ENCODE peak calls at places on chromosomes 12 and 14, in nine cellular contexts. One of them, this sample, is unnamed. For H3K9me3, the result is how much of the 10 kb centered on the place peaks cover.

GRCh38 chr12:27474344-27474743 is 27.8 kb downstream of the SMCO2 start:
- DNase-seq in pancreas: no peak
- DNase-seq in upper lobe of right lung: no peak
- DNase-seq in left ventricle myocardium inferior: no peak
- DNase-seq in H1: no peak
- DNase-seq in H9: no peak
- DNase-seq in stomach: no peak
- DNase-seq in cardiac muscle cell: no peak
- DNase-seq in suprapubic skin: no peak
- DNase-seq in this sample: no peak

GRCh38 chr12:42593781-42594322 is 4.3 kb upstream of the PRICKLE1 start:
- DNase-seq in H9: no peak
- DNase-seq in stomach: no peak
- DNase-seq in cardiac muscle cell: no peak
- DNase-seq in upper lobe of right lung: no peak
- DNase-seq in left ventricle myocardium inferior: no peak
- DNase-seq in H1: no peak
- DNase-seq in pancreas: no peak
- DNase-seq in suprapubic skin: no peak
- DNase-seq in this sample: no peak

GRCh38 chr12:263574-263973 is 938 bp upstream of the SLC6A13 start:
- DNase-seq in H9: no peak
- DNase-seq in stomach: no peak
- DNase-seq in suprapubic skin: no peak
- DNase-seq in upper lobe of right lung: no peak
- DNase-seq in cardiac muscle cell: no peak
- DNase-seq in pancreas: no peak
- DNase-seq in H1: no peak
- DNase-seq in left ventricle myocardium inferior: no peak
- DNase-seq in this sample: no peak

GRCh38 chr12:131442337-131442918 is 268.5 kb upstream of the SFSWAP start:
- DNase-seq in upper lobe of right lung: no peak
- DNase-seq in pancreas: no peak
- DNase-seq in H1: peak
- DNase-seq in H9: no peak
- DNase-seq in left ventricle myocardium inferior: no peak
- DNase-seq in suprapubic skin: no peak
- DNase-seq in stomach: peak
- DNase-seq in cardiac muscle cell: no peak
- DNase-seq in this sample: no peak

GRCh38 chr12:6234906-6235305 is 34.7 kb downstream of the CD9 start:
- DNase-seq in H1: no peak
- DNase-seq in pancreas: no peak
- DNase-seq in H9: no peak
- DNase-seq in suprapubic skin: no peak
- DNase-seq in cardiac muscle cell: no peak
- DNase-seq in stomach: no peak
- DNase-seq in upper lobe of right lung: no peak
- DNase-seq in left ventricle myocardium inferior: no peak
- DNase-seq in this sample: no peak

GRCh38 chr14:60736494-60736893 is 1.9 kb downstream of the MNAT1 start:
- DNase-seq in H9: no peak
- DNase-seq in suprapubic skin: no peak
- DNase-seq in stomach: no peak
- DNase-seq in pancreas: no peak
- DNase-seq in cardiac muscle cell: peak
- DNase-seq in left ventricle myocardium inferior: no peak
- DNase-seq in upper lobe of right lung: no peak
- DNase-seq in H1: no peak
- DNase-seq in this sample: no peak

GRCh38 chr12:109827566-109828550 is 5.3 kb downstream of the TRPV4 start:
- DNase-seq in suprapubic skin: peak
- DNase-seq in left ventricle myocardium inferior: peak
- DNase-seq in cardiac muscle cell: no peak
- DNase-seq in upper lobe of right lung: peak
- DNase-seq in pancreas: no peak
- DNase-seq in H9: no peak
- DNase-seq in stomach: peak
- DNase-seq in H1: no peak
- DNase-seq in this sample: peak

GRCh38 chr12:13318231-13319015 is 121.9 kb downstream of the EMP1 start:
- DNase-seq in left ventricle myocardium inferior: no peak
- DNase-seq in pancreas: no peak
- DNase-seq in cardiac muscle cell: no peak
- DNase-seq in suprapubic skin: no peak
- DNase-seq in H1: no peak
- DNase-seq in H9: no peak
- DNase-seq in stomach: no peak
- DNase-seq in upper lobe of right lung: no peak
- DNase-seq in this sample: no peak

GRCh38 chr12:12919666-12920435 is 28.5 kb downstream of the GPRC5A start:
- DNase-seq in stomach: no peak
- DNase-seq in H9: no peak
- DNase-seq in H1: no peak
- DNase-seq in cardiac muscle cell: no peak
- DNase-seq in left ventricle myocardium inferior: no peak
- DNase-seq in suprapubic skin: no peak
- DNase-seq in upper lobe of right lung: no peak
- DNase-seq in pancreas: no peak
- DNase-seq in this sample: no peak

GRCh38 chr12:51443573-51443972 is 18.9 kb downstream of the SLC4A8 start:
- DNase-seq in suprapubic skin: no peak
- DNase-seq in pancreas: no peak
- DNase-seq in H9: no peak
- DNase-seq in H1: no peak
- DNase-seq in stomach: no peak
- DNase-seq in upper lobe of right lung: no peak
- DNase-seq in cardiac muscle cell: no peak
- DNase-seq in left ventricle myocardium inferior: no peak
- DNase-seq in this sample: no peak

GRCh38 chr12:51437471-51437870 is 12.8 kb downstream of the SLC4A8 start:
- DNase-seq in pancreas: no peak
- DNase-seq in left ventricle myocardium inferior: no peak
- DNase-seq in stomach: no peak
- DNase-seq in upper lobe of right lung: no peak
- DNase-seq in H9: no peak
- DNase-seq in cardiac muscle cell: no peak
- DNase-seq in H1: no peak
- DNase-seq in suprapubic skin: no peak
- DNase-seq in this sample: no peak

GRCh38 chr12:51442324-51442723 is 17.7 kb downstream of the SLC4A8 start:
- DNase-seq in pancreas: no peak
- DNase-seq in cardiac muscle cell: no peak
- DNase-seq in H9: no peak
- DNase-seq in H1: no peak
- DNase-seq in suprapubic skin: no peak
- DNase-seq in upper lobe of right lung: no peak
- DNase-seq in stomach: no peak
- DNase-seq in left ventricle myocardium inferior: no peak
- DNase-seq in this sample: no peak

GRCh38 chr12:51439330-51439729 is 14.7 kb downstream of the SLC4A8 start:
- DNase-seq in suprapubic skin: no peak
- DNase-seq in left ventricle myocardium inferior: no peak
- DNase-seq in pancreas: no peak
- DNase-seq in upper lobe of right lung: no peak
- DNase-seq in stomach: no peak
- DNase-seq in H9: no peak
- DNase-seq in cardiac muscle cell: no peak
- DNase-seq in H1: no peak
- DNase-seq in this sample: no peak

GRCh38 chr12:51441583-51441982 is 17.0 kb downstream of the SLC4A8 start:
- DNase-seq in upper lobe of right lung: no peak
- DNase-seq in stomach: no peak
- DNase-seq in cardiac muscle cell: no peak
- DNase-seq in H1: no peak
- DNase-seq in left ventricle myocardium inferior: no peak
- DNase-seq in suprapubic skin: no peak
- DNase-seq in pancreas: no peak
- DNase-seq in H9: no peak
- DNase-seq in this sample: peak
- H3K9me3 ChIP-seq in upper lobe of right lung: under half
- H3K9me3 ChIP-seq in stomach: under half
- H3K9me3 ChIP-seq in cardiac muscle cell: under half
- H3K9me3 ChIP-seq in H1: under half
- H3K9me3 ChIP-seq in left ventricle myocardium inferior: under half
- H3K9me3 ChIP-seq in suprapubic skin: under half
- H3K9me3 ChIP-seq in pancreas: under half
- H3K9me3 ChIP-seq in H9: under half
- H3K9me3 ChIP-seq in this sample: under half

GRCh38 chr12:71702590-71702989 is 16.7 kb downstream of the TMEM19 start:
- DNase-seq in H9: no peak
- DNase-seq in cardiac muscle cell: no peak
- DNase-seq in suprapubic skin: no peak
- DNase-seq in left ventricle myocardium inferior: no peak
- DNase-seq in pancreas: no peak
- DNase-seq in stomach: no peak
- DNase-seq in H1: no peak
- DNase-seq in upper lobe of right lung: no peak
- DNase-seq in this sample: no peak
- TF ChIP-seq CTCF in H9: no peak
- TF ChIP-seq CTCF in cardiac muscle cell: no peak
- TF ChIP-seq CTCF in suprapubic skin: no peak
- TF ChIP-seq CTCF in left ventricle myocardium inferior: no peak
- TF ChIP-seq CTCF in pancreas: no peak
- TF ChIP-seq CTCF in stomach: no peak
- TF ChIP-seq CTCF in H1: no peak
- TF ChIP-seq CTCF in upper lobe of right lung: no peak
- TF ChIP-seq CTCF in this sample: no peak

GRCh38 chr12:104290320-104290719 is 13.2 kb upstream of the EID3 start:
- DNase-seq in stomach: no peak
- DNase-seq in left ventricle myocardium inferior: no peak
- DNase-seq in upper lobe of right lung: no peak
- DNase-seq in H9: no peak
- DNase-seq in H1: no peak
- DNase-seq in suprapubic skin: no peak
- DNase-seq in cardiac muscle cell: no peak
- DNase-seq in pancreas: no peak
- DNase-seq in this sample: no peak
- H3K27ac ChIP-seq in stomach: no peak
- H3K27ac ChIP-seq in left ventricle myocardium inferior: no peak
- H3K27ac ChIP-seq in upper lobe of right lung: no peak
- H3K27ac ChIP-seq in H9: no peak
- H3K27ac ChIP-seq in H1: no peak
- H3K27ac ChIP-seq in suprapubic skin: no peak
- H3K27ac ChIP-seq in cardiac muscle cell: no peak
- H3K27ac ChIP-seq in pancreas: no peak
- H3K27ac ChIP-seq in this sample: no peak

GRCh38 chr12:34404377-34405285 is 382.3 kb downstream of the ALG10 start:
- DNase-seq in left ventricle myocardium inferior: peak
- DNase-seq in upper lobe of right lung: peak
- DNase-seq in suprapubic skin: peak
- DNase-seq in cardiac muscle cell: no peak
- DNase-seq in stomach: peak
- DNase-seq in H1: peak
- DNase-seq in H9: peak
- DNase-seq in pancreas: peak
- DNase-seq in this sample: no peak
- H3K9me3 ChIP-seq in left ventricle myocardium inferior: half or more
- H3K9me3 ChIP-seq in upper lobe of right lung: under half
- H3K9me3 ChIP-seq in suprapubic skin: half or more
- H3K9me3 ChIP-seq in cardiac muscle cell: under half
- H3K9me3 ChIP-seq in stomach: half or more
- H3K9me3 ChIP-seq in H1: half or more
- H3K9me3 ChIP-seq in H9: half or more
- H3K9me3 ChIP-seq in pancreas: under half
- H3K9me3 ChIP-seq in this sample: under half

GRCh38 chr14:99539503-99539902 is 58.3 kb downstream of the CCNK start:
- DNase-seq in left ventricle myocardium inferior: no peak
- DNase-seq in upper lobe of right lung: no peak
- DNase-seq in H9: no peak
- DNase-seq in stomach: no peak
- DNase-seq in suprapubic skin: no peak
- DNase-seq in cardiac muscle cell: no peak
- DNase-seq in H1: no peak
- DNase-seq in pancreas: no peak
- DNase-seq in this sample: no peak

GRCh38 chr14:99535908-99536778 is 54.9 kb downstream of the CCNK start:
- DNase-seq in suprapubic skin: no peak
- DNase-seq in H9: no peak
- DNase-seq in pancreas: no peak
- DNase-seq in stomach: no peak
- DNase-seq in cardiac muscle cell: no peak
- DNase-seq in left ventricle myocardium inferior: no peak
- DNase-seq in upper lobe of right lung: no peak
- DNase-seq in H1: no peak
- DNase-seq in this sample: no peak

GRCh38 chr14:99537399-99537798 is 56.2 kb downstream of the CCNK start:
- DNase-seq in pancreas: no peak
- DNase-seq in upper lobe of right lung: no peak
- DNase-seq in stomach: no peak
- DNase-seq in cardiac muscle cell: no peak
- DNase-seq in H1: no peak
- DNase-seq in H9: no peak
- DNase-seq in left ventricle myocardium inferior: peak
- DNase-seq in suprapubic skin: no peak
- DNase-seq in this sample: peak

GRCh38 chr14:99538733-99539132 is 57.5 kb downstream of the CCNK start:
- DNase-seq in upper lobe of right lung: no peak
- DNase-seq in cardiac muscle cell: no peak
- DNase-seq in H1: no peak
- DNase-seq in pancreas: no peak
- DNase-seq in stomach: no peak
- DNase-seq in suprapubic skin: no peak
- DNase-seq in H9: no peak
- DNase-seq in left ventricle myocardium inferior: no peak
- DNase-seq in this sample: no peak

DNA sequence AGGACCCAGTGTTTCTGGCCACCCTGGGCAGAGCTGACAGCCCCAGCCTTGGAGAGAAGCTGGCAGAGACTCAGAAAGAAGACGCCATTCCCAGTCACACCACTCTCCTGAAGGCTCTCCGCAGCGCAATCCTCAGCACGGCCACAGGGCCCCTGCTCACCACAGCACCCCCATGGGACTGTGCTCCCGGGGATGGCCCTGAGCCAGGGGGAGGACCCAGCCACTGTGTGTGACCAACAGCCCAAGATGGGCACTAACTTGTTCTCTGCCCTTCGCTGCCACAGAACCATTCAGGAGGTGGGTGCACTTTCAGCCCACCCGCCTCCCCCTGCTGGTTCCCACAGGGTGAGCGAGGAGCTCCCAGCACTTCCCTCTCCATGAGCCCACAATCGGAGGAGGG is 57.1 kb downstream of the CCNK start:
- DNase-seq in left ventricle myocardium inferior: no peak
- DNase-seq in pancreas: no peak
- DNase-seq in cardiac muscle cell: no peak
- DNase-seq in stomach: no peak
- DNase-seq in upper lobe of right lung: no peak
- DNase-seq in H1: no peak
- DNase-seq in suprapubic skin: no peak
- DNase-seq in H9: no peak
- DNase-seq in this sample: peak
- TF ChIP-seq CTCF in left ventricle myocardium inferior: peak
- TF ChIP-seq CTCF in pancreas: no peak
- TF ChIP-seq CTCF in cardiac muscle cell: peak
- TF ChIP-seq CTCF in stomach: no peak
- TF ChIP-seq CTCF in upper lobe of right lung: no peak
- TF ChIP-seq CTCF in H1: no peak
- TF ChIP-seq CTCF in suprapubic skin: no peak
- TF ChIP-seq CTCF in H9: peak
- TF ChIP-seq CTCF in this sample: peak